ENCODE peak calls at places on chromosomes 16 and 17, in seven cellular contexts. G, E, T, L, K, D and Y are unnamed samples.

GRCh38 chr17:29294580-29294900 is 592 bp upstream of the NUFIP2 start:
- DNase-seq in G (no peak), E (no peak), T (no peak), L (no peak), K (no peak), D (no peak), Y (no peak)

GRCh38 chr16:677306-678190 is 2.1 kb downstream of the RHBDL1 start:
- DNase-seq in G (no peak), E (no peak), T (no peak), L (no peak), K (no peak), D (no peak), Y (no peak)

GRCh38 chr17:4161560-4162221 is 18.7 kb downstream of the CYB5D2 start:
- DNase-seq in G (no peak), E (no peak), T (no peak), L (no peak), K (no peak), D (no peak), Y (no peak)

GRCh38 chr17:40110026-40110425 is 9.6 kb upstream of the NR1D1 start:
- DNase-seq in G (no peak), E (no peak), T (no peak), L (no peak), K (no peak), D (no peak), Y (no peak)

GRCh38 chr16:35797811-35798210 is 2338.4 kb downstream of the TP53TG3F start:
- DNase-seq in G (no peak), E (no peak), T (no peak), L (no peak), K (no peak), D (no peak), Y (no peak)

GRCh38 chr16:35188288-35189155 is 1729.1 kb downstream of the TP53TG3F start:
- DNase-seq in G (no peak), E (no peak), T (no peak), L (no peak), K (no peak), D (no peak), Y (no peak)

GRCh38 chr17:596287-596686 is 118.4 kb downstream of the VPS53 start:
- DNase-seq in G (no peak), E (no peak), T (no peak), L (no peak), K (no peak), D (no peak), Y (no peak)

GRCh38 chr17:16304832-16305231 is 48.4 kb downstream of the CENPV start:
- DNase-seq in G (no peak), E (no peak), T (peak), L (no peak), K (peak), D (no peak), Y (peak)

GRCh38 chr16:11759163-11759834 is 16.6 kb upstream of the TXNDC11 start:
- DNase-seq in G (peak), E (peak), T (no peak), L (no peak), K (no peak), D (no peak), Y (no peak)

GRCh38 chr16:51389881-51390280 is 238.8 kb upstream of the SALL1 start:
- DNase-seq in G (no peak), E (no peak), T (no peak), L (no peak), K (no peak), D (no peak), Y (no peak)

GRCh38 chr17:79842656-79843474 is 3.6 kb upstream of the CBX4 start:
- DNase-seq in G (no peak), E (peak), T (no peak), L (no peak), K (peak), D (no peak), Y (no peak)

GRCh38 chr17:51948128-51948527 is 210.4 kb downstream of the CA10 start:
- DNase-seq in G (no peak), E (peak), T (no peak), L (no peak), K (no peak), D (peak), Y (no peak)

GRCh38 chr16:67857547-67858233 is 10.2 kb upstream of the CENPT start:
- DNase-seq in G (peak), E (peak), T (peak), L (no peak), K (peak), D (peak), Y (no peak)

GRCh38 chr16:86566966-86567700 is 504 bp downstream of the FOXC2 start:
- DNase-seq in G (no peak), E (no peak), T (no peak), L (peak), K (peak), D (no peak), Y (no peak)

GRCh38 chr16:383326-384020 is 1.7 kb upstream of the PGAP6 start:
- DNase-seq in G (peak), E (peak), T (peak), L (peak), K (no peak), D (peak), Y (no peak)

GRCh38 chr17:15154618-15155017 is 110.5 kb downstream of the PMP22 start:
- DNase-seq in G (no peak), E (no peak), T (no peak), L (no peak), K (peak), D (no peak), Y (no peak)

GRCh38 chr17:49984283-49984682 is 10.7 kb downstream of the DLX3 start:
- DNase-seq in G (no peak), E (no peak), T (no peak), L (peak), K (no peak), D (no peak), Y (no peak)

GRCh38 chr16:54135361-54136275 is 151.0 kb downstream of the IRX3 start:
- DNase-seq in G (no peak), E (no peak), T (no peak), L (no peak), K (peak), D (peak), Y (no peak)

GRCh38 chr16:19393226-19394074 is 24.2 kb upstream of the TMC5 start:
- DNase-seq in G (peak), E (peak), T (no peak), L (no peak), K (peak), D (peak), Y (no peak)

GRCh38 chr17:34853916-34854315 is 107.3 kb downstream of the CCT6B start:
- DNase-seq in G (no peak), E (no peak), T (no peak), L (no peak), K (no peak), D (no peak), Y (no peak)

GRCh38 chr17:75535119-75535537 is 9.6 kb downstream of the LLGL2 start:
- DNase-seq in G (peak), E (peak), T (peak), L (no peak), K (no peak), D (no peak), Y (no peak)

GRCh38 chr16:26605872-26606271 is 460.9 kb upstream of the C16orf82 start:
- DNase-seq in G (no peak), E (no peak), T (no peak), L (no peak), K (no peak), D (no peak), Y (no peak)

GRCh38 chr17:43353364-43353763 is 45.4 kb upstream of the ARL4D start:
- DNase-seq in G (no peak), E (no peak), T (no peak), L (no peak), K (no peak), D (no peak), Y (no peak)

GRCh38 chr17:13437966-13438779 is 163.6 kb downstream of the HS3ST3A1 start:
- DNase-seq in G (no peak), E (peak), T (no peak), L (no peak), K (no peak), D (peak), Y (no peak)

GRCh38 chr16:81530814-81531213 is 86.2 kb downstream of the CMIP start:
- DNase-seq in G (no peak), E (no peak), T (no peak), L (no peak), K (no peak), D (no peak), Y (no peak)

GRCh38 chr17:39527220-39527813 is 66.0 kb downstream of the CDK12 start:
- DNase-seq in G (no peak), E (no peak), T (no peak), L (no peak), K (peak), D (no peak), Y (no peak)

GRCh38 chr17:40909755-40910154 is 24.7 kb upstream of the KRT20 start:
- DNase-seq in G (no peak), E (no peak), T (no peak), L (no peak), K (peak), D (no peak), Y (no peak)

GRCh38 chr17:16662936-16663335 is 9.3 kb upstream of the ZNF624 start:
- DNase-seq in G (no peak), E (no peak), T (no peak), L (no peak), K (no peak), D (no peak), Y (no peak)

GRCh38 chr17:49995055-49995738 is at the start of gene DLX3:
- DNase-seq in G (peak), E (peak), T (no peak), L (peak), K (peak), D (no peak), Y (no peak)

GRCh38 chr16:68737046-68737729 is at the start of gene CDH1:
- DNase-seq in G (peak), E (peak), T (peak), L (no peak), K (no peak), D (no peak), Y (peak)

GRCh38 chr17:5485270-5486205 is at the start of gene DERL2:
- DNase-seq in G (no peak), E (peak), T (no peak), L (no peak), K (peak), D (no peak), Y (no peak)

GRCh38 chr17:82917656-82918345 is 78.0 kb upstream of the ZNF750 start:
- DNase-seq in G (no peak), E (peak), T (peak), L (no peak), K (peak), D (no peak), Y (no peak)
- TF ChIP-seq CTCF in G (peak), E (no peak), T (peak), L (peak), K (peak), D (peak), Y (peak)

DNA sequence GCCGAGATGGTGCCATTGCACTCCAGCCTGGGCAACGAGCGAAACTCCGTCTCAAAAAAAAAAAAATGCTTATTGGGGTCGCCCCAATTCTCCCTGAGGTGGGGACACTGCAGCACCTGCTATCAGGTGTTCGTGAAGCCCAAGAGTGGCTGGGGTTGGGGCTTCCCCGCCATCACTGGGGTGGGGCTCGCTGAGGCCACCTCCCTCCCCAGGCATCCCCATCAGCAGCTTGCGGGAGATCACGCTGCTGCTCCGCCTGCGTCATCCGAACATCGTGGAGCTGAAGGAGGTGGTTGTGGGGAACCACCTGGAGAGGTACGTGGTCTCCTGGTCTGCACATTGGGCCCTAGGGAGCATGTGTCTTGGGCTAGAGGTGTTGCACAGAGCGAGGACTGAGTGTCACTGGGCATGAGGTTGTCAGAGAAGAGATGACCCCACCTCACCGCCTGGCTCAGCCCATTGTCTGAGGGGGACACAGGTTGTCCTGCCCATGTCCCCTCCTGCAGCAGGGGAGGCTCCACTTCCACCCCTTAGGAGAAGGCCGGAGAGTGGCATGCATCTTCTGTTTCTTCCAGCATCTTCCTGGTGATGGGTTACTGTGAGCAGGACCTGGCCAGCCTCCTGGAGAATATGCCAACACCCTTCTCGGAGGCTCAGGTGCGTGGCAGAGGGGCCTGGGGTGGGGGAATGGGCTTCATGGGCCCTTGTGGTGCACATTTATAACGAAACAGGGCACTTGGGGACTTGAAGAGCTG is 4.9 kb downstream of the CDK10 start:
- DNase-seq in G (no peak), E (no peak), T (no peak), L (no peak), K (no peak), D (no peak), Y (no peak)
- TF ChIP-seq CTCF in G (no peak), E (no peak), T (no peak), L (no peak), K (no peak), D (no peak), Y (no peak)

GRCh38 chr17:9890124-9890523 is 14.9 kb downstream of the RCVRN start:
- DNase-seq in G (no peak), E (no peak), T (no peak), L (no peak), K (peak), D (no peak), Y (peak)
- TF ChIP-seq CTCF in G (peak), E (no peak), T (no peak), L (peak), K (peak), D (peak), Y (peak)

GRCh38 chr16:15523939-15524338 is 89.6 kb downstream of the BMERB1 start:
- DNase-seq in G (no peak), E (no peak), T (no peak), L (no peak), K (no peak), D (no peak), Y (no peak)

GRCh38 chr16:15521758-15522509 is 87.5 kb downstream of the BMERB1 start:
- DNase-seq in G (no peak), E (no peak), T (no peak), L (no peak), K (peak), D (no peak), Y (no peak)

GRCh38 chr16:15521390-15521757 is 87.0 kb downstream of the BMERB1 start:
- DNase-seq in G (no peak), E (no peak), T (no peak), L (no peak), K (no peak), D (no peak), Y (no peak)

GRCh38 chr16:15524966-15525365 is 90.6 kb downstream of the BMERB1 start:
- DNase-seq in G (no peak), E (no peak), T (no peak), L (no peak), K (no peak), D (no peak), Y (no peak)

DNA sequence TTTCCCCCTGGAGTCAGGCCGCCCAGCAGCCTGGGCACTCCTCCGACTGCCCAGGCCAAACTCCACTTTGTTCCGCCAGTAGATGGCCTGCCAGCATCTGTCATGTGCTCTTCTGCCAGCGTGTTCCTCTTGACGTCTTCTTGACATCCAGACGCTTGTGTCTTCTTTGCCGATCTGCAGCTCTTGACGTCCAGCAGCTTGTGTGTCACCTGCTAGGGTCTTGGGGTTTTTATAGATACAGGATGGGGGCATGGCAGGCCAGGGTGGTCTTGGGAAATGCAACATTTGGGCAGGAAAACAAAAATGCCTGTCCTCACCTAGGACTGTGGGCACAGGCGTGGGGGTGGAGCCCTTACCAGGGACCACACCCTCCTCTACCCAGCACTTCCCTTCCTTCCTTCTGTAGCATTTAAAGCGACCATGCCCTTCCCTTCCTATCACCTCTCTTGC is 88.7 kb downstream of the BMERB1 start:
- DNase-seq in G (no peak), E (peak), T (no peak), L (no peak), K (no peak), D (no peak), Y (no peak)
- TF ChIP-seq CTCF in G (no peak), E (peak), T (no peak), L (no peak), K (no peak), D (no peak), Y (no peak)

GRCh38 chr17:78817123-78817522 is 23.5 kb downstream of the USP36 start:
- DNase-seq in G (no peak), E (no peak), T (peak), L (no peak), K (no peak), D (no peak), Y (no peak)
- TF ChIP-seq CTCF in G (no peak), E (no peak), T (no peak), L (no peak), K (no peak), D (no peak), Y (no peak)

GRCh38 chr17:19433727-19434340 is 22.8 kb downstream of the RNF112 start:
- DNase-seq in G (no peak), E (no peak), T (no peak), L (no peak), K (no peak), D (no peak), Y (no peak)
- TF ChIP-seq CTCF in G (no peak), E (no peak), T (no peak), L (peak), K (no peak), D (no peak), Y (no peak)

GRCh38 chr16:88925540-88925887 is 51.5 kb downstream of the CBFA2T3 start:
- DNase-seq in G (no peak), E (no peak), T (no peak), L (no peak), K (no peak), D (no peak), Y (no peak)

GRCh38 chr16:88923450-88923849 is 53.6 kb downstream of the CBFA2T3 start:
- DNase-seq in G (no peak), E (no peak), T (no peak), L (no peak), K (no peak), D (no peak), Y (no peak)

GRCh38 chr16:88926374-88926990 is 50.5 kb downstream of the CBFA2T3 start:
- DNase-seq in G (no peak), E (no peak), T (no peak), L (no peak), K (no peak), D (no peak), Y (no peak)

GRCh38 chr16:88923926-88924833 is 52.8 kb downstream of the CBFA2T3 start:
- DNase-seq in G (no peak), E (no peak), T (no peak), L (no peak), K (no peak), D (no peak), Y (no peak)

GRCh38 chr16:88924834-88925539 is 52.0 kb downstream of the CBFA2T3 start:
- DNase-seq in G (no peak), E (no peak), T (no peak), L (peak), K (peak), D (peak), Y (peak)
- TF ChIP-seq CTCF in G (no peak), E (no peak), T (no peak), L (peak), K (peak), D (peak), Y (peak)